ENCODE peak calls at places on chromosome 5, in six cellular contexts. S is mesendoderm; Z is vagina; N is activated naive CD4-positive, alpha-beta T cell; J is HFF-Myc; V is ELF-1. Q is an unnamed sample.
A peak's percentile ranks its signal among the peaks of the same experiment; 100 is the strongest.

GRCh38 chr5:115337882-115338281 is 41.4 kb upstream of the CCDC112 start:
- DNase-seq in V (no peak), N (no peak), J (no peak), S (no peak), Z (no peak), Q (no peak)

GRCh38 chr5:54520438-54520846 is 2.9 kb downstream of the SNX18 start:
- DNase-seq in J (no peak), S (peak; percentile 69), Z (no peak), V (peak; percentile 60), N (no peak), Q (no peak)

GRCh38 chr5:72407078-72407477 is 86.9 kb downstream of the PTCD2 start:
- DNase-seq in V (no peak), N (no peak), J (no peak), Z (no peak), S (no peak), Q (no peak)

GRCh38 chr5:55407059-55407684 is 99.4 kb downstream of the MTREX start:
- DNase-seq in V (no peak), N (no peak), J (peak; percentile 47), S (peak; percentile 49), Z (no peak), Q (no peak)

GRCh38 chr5:108432024-108432423 is 50.1 kb upstream of the FBXL17 start:
- DNase-seq in Z (no peak), N (no peak), V (no peak), S (no peak), J (no peak), Q (peak; percentile 31)

GRCh38 chr5:150172147-150172546 is 5.6 kb downstream of the CDX1 start:
- DNase-seq in Z (no peak), V (no peak), S (no peak), J (no peak), N (no peak), Q (no peak)

GRCh38 chr5:126055348-126055729 is 367.9 kb upstream of the GRAMD2B start:
- DNase-seq in J (no peak), V (no peak), S (no peak), Z (no peak), N (no peak), Q (no peak)

GRCh38 chr5:173016621-173017046 is 33.1 kb downstream of the ATP6V0E1 start:
- DNase-seq in V (no peak), Z (peak; percentile 85), N (no peak), J (no peak), S (peak; percentile 77), Q (peak; percentile 47)

GRCh38 chr5:9766581-9766980 is 136.4 kb upstream of the TAS2R1 start:
- DNase-seq in N (no peak), Z (no peak), J (peak; percentile 24), S (no peak), V (no peak), Q (no peak)

GRCh38 chr5:127909821-127910220 is 173.7 kb upstream of the SLC12A2 start:
- DNase-seq in Z (no peak), J (no peak), S (no peak), V (no peak), N (no peak), Q (no peak)

GRCh38 chr5:174920906-174921550 is 196.6 kb downstream of the MSX2 start:
- DNase-seq in Z (no peak), S (no peak), J (no peak), V (peak; percentile 62), N (no peak), Q (no peak)

GRCh38 chr5:175576096-175576495 is 81.8 kb upstream of the HRH2 start:
- DNase-seq in J (no peak), S (no peak), Z (no peak), N (no peak), V (no peak), Q (no peak)

GRCh38 chr5:157652377-157652692 is at the start of gene SOX30:
- DNase-seq in Z (no peak), J (no peak), S (no peak), V (no peak), N (no peak), Q (no peak)

GRCh38 chr5:1926471-1927341 is 44.0 kb upstream of the IRX4 start:
- DNase-seq in V (no peak), J (no peak), N (no peak), S (no peak), Z (no peak), Q (no peak)

Q was measured in BJ.